ENCODE peak calls at places on chromosomes 11 and 22, in four cellular contexts. H, K, Y and M are unnamed samples.
A peak's percentile ranks its signal among the peaks of the same experiment; 100 is the strongest.

GRCh38 chr11:108586600-108586999 is 7.0 kb downstream of the EXPH5 start:
- DNase-seq in H (no peak), K (no peak), Y (no peak), M (no peak)

GRCh38 chr22:19106886-19107729 is 15.1 kb downstream of the DGCR2 start:
- DNase-seq in H (no peak), K (no peak), Y (no peak), M (no peak)

GRCh38 chr11:74134661-74135515 is 35.9 kb downstream of the C2CD3 start:
- DNase-seq in H (no peak), K (no peak), Y (no peak), M (no peak)

GRCh38 chr11:84714316-84714780 is 912.8 kb downstream of the DLG2 start:
- DNase-seq in H (peak; percentile 18), K (peak; percentile 1), Y (no peak), M (no peak)

GRCh38 chr11:112174789-112175595 is at the start of gene BCO2:
- DNase-seq in H (peak; percentile 67), K (peak; percentile 43), Y (peak; percentile 88), M (peak; percentile 44)

GRCh38 chr11:69635210-69635609 is 5.7 kb upstream of the CCND1 start:
- DNase-seq in H (no peak), K (no peak), Y (no peak), M (no peak)

GRCh38 chr11:73452726-73453125 is 76.5 kb downstream of the RELT start:
- DNase-seq in H (no peak), K (no peak), Y (no peak), M (no peak)

GRCh38 chr11:17595526-17596309 is 48.7 kb downstream of the OTOG start:
- DNase-seq in H (no peak), K (no peak), Y (peak; percentile 24), M (no peak)

GRCh38 chr11:1749020-1749758 is 1.2 kb downstream of the IFITM10 start:
- DNase-seq in H (no peak), K (no peak), Y (peak; percentile 52), M (no peak)

GRCh38 chr11:86940122-86940777 is 14.9 kb downstream of the FZD4 start:
- DNase-seq in H (peak; percentile 56), K (no peak), Y (peak; percentile 60), M (no peak)

GRCh38 chr22:22371031-22371541 is 126.5 kb downstream of the VPREB1 start:
- DNase-seq in H (no peak), K (no peak), Y (no peak), M (no peak)

GRCh38 chr11:123580557-123581275 is 73.7 kb downstream of the SCN3B start:
- DNase-seq in H (no peak), K (no peak), Y (peak; percentile 62), M (no peak)

GRCh38 chr22:38317995-38318715 is 922 bp upstream of the CSNK1E start:
- DNase-seq in H (peak; percentile 91), K (peak; percentile 80), Y (peak; percentile 87), M (peak; percentile 72)

GRCh38 chr11:86736303-86737143 is 63.8 kb upstream of the PRSS23 start:
- DNase-seq in H (no peak), K (no peak), Y (no peak), M (no peak)

GRCh38 chr11:14318581-14318981 is 40.4 kb downstream of the RRAS2 start:
- DNase-seq in H (peak; percentile 11), K (no peak), Y (no peak), M (no peak)

GRCh38 chr11:79515781-79516180 is 75.0 kb upstream of the TENM4 start:
- DNase-seq in H (no peak), K (no peak), Y (no peak), M (no peak)

GRCh38 chr22:31091106-31091975 is 10.2 kb downstream of the SMTN start:
- DNase-seq in H (no peak), K (no peak), Y (peak; percentile 72), M (no peak)

GRCh38 chr11:105923814-105924213 is 98.2 kb downstream of the MSANTD4 start:
- DNase-seq in H (peak; percentile 24), K (no peak), Y (no peak), M (no peak)